ENCODE peak calls at places on chromosomes 1 and 21, in six cellular contexts. F, E, U, T, K and B are unnamed samples.

GRCh38 chr1:248065604-248066003 is 19.0 kb downstream of the OR2L3 start:
- DNase-seq in F (no peak), E (no peak), U (no peak), T (no peak), K (no peak), B (no peak)

GRCh38 chr1:54294846-54295245 is 94.9 kb downstream of the MRPL37 start:
- DNase-seq in F (no peak), E (no peak), U (no peak), T (no peak), K (no peak), B (no peak)

GRCh38 chr1:48560114-48560513 is 88.1 kb upstream of the SPATA6 start:
- DNase-seq in F (no peak), E (no peak), U (no peak), T (no peak), K (no peak), B (no peak)

GRCh38 chr1:39707506-39707905 is 16.3 kb upstream of the HPCAL4 start:
- DNase-seq in F (no peak), E (no peak), U (no peak), T (no peak), K (no peak), B (no peak)

GRCh38 chr1:58885998-58886397 is 102.2 kb upstream of the JUN start:
- DNase-seq in F (peak; percentile 71), E (no peak), U (peak; percentile 65), T (no peak), K (peak; percentile 86), B (no peak)

GRCh38 chr1:45356186-45356585 is 15.9 kb upstream of the MUTYH start:
- DNase-seq in F (peak; percentile 40), E (no peak), U (no peak), T (no peak), K (no peak), B (no peak)

GRCh38 chr21:46317710-46318463 is 5.8 kb downstream of the C21orf58 start:
- DNase-seq in F (peak; percentile 58), E (no peak), U (no peak), T (no peak), K (no peak), B (no peak)

GRCh38 chr1:21607549-21608529 is 61.3 kb downstream of the RAP1GAP start:
- DNase-seq in F (peak; percentile 36), E (peak; percentile 97), U (peak; percentile 83), T (peak; percentile 71), K (peak; percentile 89), B (peak; percentile 55)

GRCh38 chr1:27643626-27644368 is 8.8 kb upstream of the FGR start:
- DNase-seq in F (peak; percentile 65), E (peak; percentile 61), U (peak; percentile 60), T (no peak), K (peak; percentile 84), B (peak; percentile 41)

GRCh38 chr1:44025816-44026215 is 5.4 kb downstream of the SLC6A9 start:
- DNase-seq in F (no peak), E (no peak), U (no peak), T (no peak), K (no peak), B (no peak)